ENCODE peak calls at places on chromosomes 3 and 15, in eight cellular contexts. C, Y, E, X, G, Q, I and V are unnamed samples.

GRCh38 chr3:68239542-68239941 is 585.1 kb upstream of the SUCLG2 start:
- DNase-seq in C (no peak), Y (no peak), E (no peak), X (no peak), G (no peak), Q (no peak), I (no peak), V (peak; percentile 77)

GRCh38 chr3:114436182-114436581 is 142.4 kb downstream of the TIGIT start:
- DNase-seq in C (no peak), Y (no peak), E (no peak), X (no peak), G (no peak), Q (no peak), I (no peak), V (no peak)

GRCh38 chr15:70264014-70264492 is 166.3 kb upstream of the TLE3 start:
- DNase-seq in C (peak; percentile 70), Y (no peak), E (no peak), X (no peak), G (no peak), Q (no peak), I (no peak), V (peak; percentile 71)

GRCh38 chr15:20642054-20642767 is 100.6 kb upstream of the GOLGA6L6 start:
- DNase-seq in C (no peak), Y (no peak), E (no peak), X (no peak), G (no peak), Q (no peak), I (no peak), V (no peak)

GRCh38 chr15:50135123-50135541 is 16.1 kb upstream of the ATP8B4 start:
- DNase-seq in C (no peak), Y (no peak), E (peak; percentile 62), X (no peak), G (peak; percentile 3), Q (no peak), I (no peak), V (no peak)

GRCh38 chr3:6915898-6916297 is 55.0 kb downstream of the GRM7 start:
- DNase-seq in C (no peak), Y (no peak), E (no peak), X (no peak), G (no peak), Q (no peak), I (no peak), V (no peak)

GRCh38 chr3:81592101-81592500 is 169.3 kb downstream of the GBE1 start:
- DNase-seq in C (no peak), Y (no peak), E (no peak), X (no peak), G (no peak), Q (no peak), I (no peak), V (no peak)

GRCh38 chr3:27721717-27722564 is at the start of gene EOMES:
- DNase-seq in C (peak; percentile 64), Y (peak; percentile 58), E (peak; percentile 80), X (peak; percentile 62), G (peak; percentile 62), Q (no peak), I (peak; percentile 80), V (peak; percentile 81)

GRCh38 chr3:13559751-13560540 is 11.0 kb downstream of the FBLN2 start:
- DNase-seq in C (no peak), Y (no peak), E (no peak), X (no peak), G (no peak), Q (peak; percentile 79), I (no peak), V (peak; percentile 47)

GRCh38 chr3:184561329-184562145 is at the start of gene EPHB3:
- DNase-seq in C (peak; percentile 100), Y (peak; percentile 80), E (peak; percentile 96), X (peak; percentile 82), G (peak; percentile 86), Q (peak; percentile 99), I (peak; percentile 98), V (peak; percentile 99)

GRCh38 chr3:21435871-21436270 is 315.1 kb downstream of the ZNF385D start:
- DNase-seq in C (no peak), Y (no peak), E (no peak), X (no peak), G (no peak), Q (no peak), I (no peak), V (no peak)

GRCh38 chr3:31093608-31093990 is 199.1 kb upstream of the GADL1 start:
- DNase-seq in C (no peak), Y (no peak), E (no peak), X (no peak), G (no peak), Q (no peak), I (no peak), V (no peak)

GRCh38 chr15:89812126-89812846 is 2.4 kb downstream of the ANPEP start:
- DNase-seq in C (no peak), Y (no peak), E (no peak), X (no peak), G (no peak), Q (peak; percentile 84), I (no peak), V (no peak)

GRCh38 chr3:45760878-45761711 is 35.2 kb downstream of the SLC6A20 start:
- DNase-seq in C (peak; percentile 64), Y (peak; percentile 9), E (peak; percentile 48), X (peak; percentile 28), G (peak; percentile 34), Q (peak; percentile 59), I (peak; percentile 87), V (peak; percentile 65)